ENCODE peak calls at places on chromosomes 13 and 19, in nine cellular contexts. One of them, this sample, is unnamed.

GRCh38 chr13:20193924-20194631 is 1.3 kb upstream of the GJB2 start:
- DNase-seq in activated CD4-positive, alpha-beta T cell treated with anti-CD3 and anti-CD28 coated beads, Interleukin-2, amount 50 U/mL, for 48 hours: peak
- DNase-seq in head of caudate nucleus: no peak
- DNase-seq in AG04450: no peak
- DNase-seq in fibroblast of the conjunctiva: no peak
- DNase-seq in occipital lobe: no peak
- DNase-seq in stimulated activated CD8-positive, alpha-beta memory T cell treated with anti-CD3 and anti-CD28 coated beads, Interleukin-7, amount 100 ng/mL, for 48 hours: no peak
- DNase-seq in amniotic stem cell: no peak
- DNase-seq in A172: no peak
- DNase-seq in this sample: no peak

GRCh38 chr13:28631792-28632191 is 27.1 kb upstream of the POMP start:
- DNase-seq in activated CD4-positive, alpha-beta T cell treated with anti-CD3 and anti-CD28 coated beads, Interleukin-2, amount 50 U/mL, for 48 hours: no peak
- DNase-seq in head of caudate nucleus: no peak
- DNase-seq in AG04450: no peak
- DNase-seq in fibroblast of the conjunctiva: no peak
- DNase-seq in occipital lobe: no peak
- DNase-seq in stimulated activated CD8-positive, alpha-beta memory T cell treated with anti-CD3 and anti-CD28 coated beads, Interleukin-7, amount 100 ng/mL, for 48 hours: no peak
- DNase-seq in amniotic stem cell: no peak
- DNase-seq in A172: no peak
- DNase-seq in this sample: no peak

GRCh38 chr19:35070471-35070870 is 28.9 kb downstream of the HPN start:
- DNase-seq in activated CD4-positive, alpha-beta T cell treated with anti-CD3 and anti-CD28 coated beads, Interleukin-2, amount 50 U/mL, for 48 hours: no peak
- DNase-seq in head of caudate nucleus: no peak
- DNase-seq in AG04450: no peak
- DNase-seq in fibroblast of the conjunctiva: no peak
- DNase-seq in occipital lobe: no peak
- DNase-seq in stimulated activated CD8-positive, alpha-beta memory T cell treated with anti-CD3 and anti-CD28 coated beads, Interleukin-7, amount 100 ng/mL, for 48 hours: no peak
- DNase-seq in amniotic stem cell: no peak
- DNase-seq in A172: no peak
- DNase-seq in this sample: no peak

GRCh38 chr19:7301525-7301924 is 7.3 kb upstream of the INSR start:
- DNase-seq in activated CD4-positive, alpha-beta T cell treated with anti-CD3 and anti-CD28 coated beads, Interleukin-2, amount 50 U/mL, for 48 hours: no peak
- DNase-seq in head of caudate nucleus: no peak
- DNase-seq in AG04450: no peak
- DNase-seq in fibroblast of the conjunctiva: no peak
- DNase-seq in occipital lobe: no peak
- DNase-seq in stimulated activated CD8-positive, alpha-beta memory T cell treated with anti-CD3 and anti-CD28 coated beads, Interleukin-7, amount 100 ng/mL, for 48 hours: no peak
- DNase-seq in amniotic stem cell: no peak
- DNase-seq in A172: no peak
- DNase-seq in this sample: no peak

GRCh38 chr13:69828527-69828926 is 279.1 kb upstream of the ATXN8OS start:
- DNase-seq in activated CD4-positive, alpha-beta T cell treated with anti-CD3 and anti-CD28 coated beads, Interleukin-2, amount 50 U/mL, for 48 hours: no peak
- DNase-seq in head of caudate nucleus: no peak
- DNase-seq in AG04450: no peak
- DNase-seq in fibroblast of the conjunctiva: no peak
- DNase-seq in occipital lobe: no peak
- DNase-seq in stimulated activated CD8-positive, alpha-beta memory T cell treated with anti-CD3 and anti-CD28 coated beads, Interleukin-7, amount 100 ng/mL, for 48 hours: no peak
- DNase-seq in amniotic stem cell: no peak
- DNase-seq in A172: no peak
- DNase-seq in this sample: no peak

GRCh38 chr13:75749407-75749806 is 113.3 kb downstream of the LMO7 start:
- DNase-seq in activated CD4-positive, alpha-beta T cell treated with anti-CD3 and anti-CD28 coated beads, Interleukin-2, amount 50 U/mL, for 48 hours: no peak
- DNase-seq in head of caudate nucleus: no peak
- DNase-seq in AG04450: no peak
- DNase-seq in fibroblast of the conjunctiva: no peak
- DNase-seq in occipital lobe: no peak
- DNase-seq in stimulated activated CD8-positive, alpha-beta memory T cell treated with anti-CD3 and anti-CD28 coated beads, Interleukin-7, amount 100 ng/mL, for 48 hours: no peak
- DNase-seq in amniotic stem cell: no peak
- DNase-seq in A172: peak
- DNase-seq in this sample: peak

GRCh38 chr19:19403373-19403901 is 2.0 kb upstream of the GATAD2A start:
- DNase-seq in activated CD4-positive, alpha-beta T cell treated with anti-CD3 and anti-CD28 coated beads, Interleukin-2, amount 50 U/mL, for 48 hours: no peak
- DNase-seq in head of caudate nucleus: no peak
- DNase-seq in AG04450: no peak
- DNase-seq in fibroblast of the conjunctiva: no peak
- DNase-seq in occipital lobe: no peak
- DNase-seq in stimulated activated CD8-positive, alpha-beta memory T cell treated with anti-CD3 and anti-CD28 coated beads, Interleukin-7, amount 100 ng/mL, for 48 hours: no peak
- DNase-seq in amniotic stem cell: peak
- DNase-seq in A172: peak
- DNase-seq in this sample: no peak

GRCh38 chr13:74442751-74443150 is 308.5 kb upstream of the KLF12 start:
- DNase-seq in activated CD4-positive, alpha-beta T cell treated with anti-CD3 and anti-CD28 coated beads, Interleukin-2, amount 50 U/mL, for 48 hours: no peak
- DNase-seq in head of caudate nucleus: no peak
- DNase-seq in AG04450: no peak
- DNase-seq in fibroblast of the conjunctiva: no peak
- DNase-seq in occipital lobe: no peak
- DNase-seq in stimulated activated CD8-positive, alpha-beta memory T cell treated with anti-CD3 and anti-CD28 coated beads, Interleukin-7, amount 100 ng/mL, for 48 hours: no peak
- DNase-seq in amniotic stem cell: no peak
- DNase-seq in A172: no peak
- DNase-seq in this sample: no peak

GRCh38 chr13:51015973-51016372 is 95.1 kb downstream of the C13orf42 start:
- DNase-seq in activated CD4-positive, alpha-beta T cell treated with anti-CD3 and anti-CD28 coated beads, Interleukin-2, amount 50 U/mL, for 48 hours: no peak
- DNase-seq in head of caudate nucleus: no peak
- DNase-seq in AG04450: no peak
- DNase-seq in fibroblast of the conjunctiva: no peak
- DNase-seq in occipital lobe: no peak
- DNase-seq in stimulated activated CD8-positive, alpha-beta memory T cell treated with anti-CD3 and anti-CD28 coated beads, Interleukin-7, amount 100 ng/mL, for 48 hours: no peak
- DNase-seq in amniotic stem cell: no peak
- DNase-seq in A172: no peak
- DNase-seq in this sample: no peak

GRCh38 chr13:92590503-92590908 is 636.1 kb upstream of the GPC6 start:
- DNase-seq in activated CD4-positive, alpha-beta T cell treated with anti-CD3 and anti-CD28 coated beads, Interleukin-2, amount 50 U/mL, for 48 hours: no peak
- DNase-seq in head of caudate nucleus: no peak
- DNase-seq in AG04450: no peak
- DNase-seq in fibroblast of the conjunctiva: no peak
- DNase-seq in occipital lobe: no peak
- DNase-seq in stimulated activated CD8-positive, alpha-beta memory T cell treated with anti-CD3 and anti-CD28 coated beads, Interleukin-7, amount 100 ng/mL, for 48 hours: no peak
- DNase-seq in amniotic stem cell: no peak
- DNase-seq in A172: peak
- DNase-seq in this sample: no peak

GRCh38 chr19:56114051-56114694 is 6.9 kb downstream of the ZNF787 start:
- DNase-seq in activated CD4-positive, alpha-beta T cell treated with anti-CD3 and anti-CD28 coated beads, Interleukin-2, amount 50 U/mL, for 48 hours: no peak
- DNase-seq in head of caudate nucleus: no peak
- DNase-seq in AG04450: no peak
- DNase-seq in fibroblast of the conjunctiva: no peak
- DNase-seq in occipital lobe: no peak
- DNase-seq in stimulated activated CD8-positive, alpha-beta memory T cell treated with anti-CD3 and anti-CD28 coated beads, Interleukin-7, amount 100 ng/mL, for 48 hours: no peak
- DNase-seq in amniotic stem cell: no peak
- DNase-seq in A172: no peak
- DNase-seq in this sample: no peak

GRCh38 chr13:40080676-40081075 is 425.2 kb downstream of the COG6 start:
- DNase-seq in activated CD4-positive, alpha-beta T cell treated with anti-CD3 and anti-CD28 coated beads, Interleukin-2, amount 50 U/mL, for 48 hours: no peak
- DNase-seq in head of caudate nucleus: no peak
- DNase-seq in AG04450: no peak
- DNase-seq in fibroblast of the conjunctiva: no peak
- DNase-seq in occipital lobe: no peak
- DNase-seq in stimulated activated CD8-positive, alpha-beta memory T cell treated with anti-CD3 and anti-CD28 coated beads, Interleukin-7, amount 100 ng/mL, for 48 hours: no peak
- DNase-seq in amniotic stem cell: no peak
- DNase-seq in A172: no peak
- DNase-seq in this sample: no peak

GRCh38 chr13:98214008-98214643 is 37.1 kb upstream of the RNF113B start:
- DNase-seq in activated CD4-positive, alpha-beta T cell treated with anti-CD3 and anti-CD28 coated beads, Interleukin-2, amount 50 U/mL, for 48 hours: no peak
- DNase-seq in head of caudate nucleus: peak
- DNase-seq in AG04450: peak
- DNase-seq in fibroblast of the conjunctiva: no peak
- DNase-seq in occipital lobe: peak
- DNase-seq in stimulated activated CD8-positive, alpha-beta memory T cell treated with anti-CD3 and anti-CD28 coated beads, Interleukin-7, amount 100 ng/mL, for 48 hours: no peak
- DNase-seq in amniotic stem cell: no peak
- DNase-seq in A172: peak
- DNase-seq in this sample: peak

GRCh38 chr19:39514840-39515550 is at the start of gene SELENOV:
- DNase-seq in activated CD4-positive, alpha-beta T cell treated with anti-CD3 and anti-CD28 coated beads, Interleukin-2, amount 50 U/mL, for 48 hours: no peak
- DNase-seq in head of caudate nucleus: peak
- DNase-seq in AG04450: no peak
- DNase-seq in fibroblast of the conjunctiva: no peak
- DNase-seq in occipital lobe: no peak
- DNase-seq in stimulated activated CD8-positive, alpha-beta memory T cell treated with anti-CD3 and anti-CD28 coated beads, Interleukin-7, amount 100 ng/mL, for 48 hours: peak
- DNase-seq in amniotic stem cell: no peak
- DNase-seq in A172: no peak
- DNase-seq in this sample: peak

GRCh38 chr19:51637362-51637978 is 7.3 kb upstream of the SIGLEC5 start:
- DNase-seq in activated CD4-positive, alpha-beta T cell treated with anti-CD3 and anti-CD28 coated beads, Interleukin-2, amount 50 U/mL, for 48 hours: no peak
- DNase-seq in head of caudate nucleus: no peak
- DNase-seq in AG04450: no peak
- DNase-seq in fibroblast of the conjunctiva: no peak
- DNase-seq in occipital lobe: no peak
- DNase-seq in stimulated activated CD8-positive, alpha-beta memory T cell treated with anti-CD3 and anti-CD28 coated beads, Interleukin-7, amount 100 ng/mL, for 48 hours: no peak
- DNase-seq in amniotic stem cell: no peak
- DNase-seq in A172: no peak
- DNase-seq in this sample: peak

This sample was measured in NCI-H2171 treated with DMSO at 0.1 percent for 48 hours.